ENCODE peak calls at places on chromosome 19, in seven cellular contexts. O, X, H, N, Y, U and E are unnamed samples.

GRCh38 chr19:36081894-36082293 is 27.2 kb downstream of the WDR62 start:
- DNase-seq in N (no peak), O (no peak), Y (no peak), X (no peak), U (no peak), H (no peak), E (no peak)

GRCh38 chr19:18287836-18288772 is 6.7 kb upstream of the JUND start:
- DNase-seq in X (no peak), H (no peak), O (no peak), U (no peak), N (no peak), Y (no peak), E (no peak)

GRCh38 chr19:48689438-48689837 is 6.3 kb upstream of the FUT2 start:
- DNase-seq in O (no peak), N (no peak), H (no peak), U (no peak), Y (no peak), X (no peak), E (no peak)

GRCh38 chr19:15454371-15454800 is 4.6 kb upstream of the WIZ start:
- DNase-seq in H (no peak), N (no peak), Y (no peak), U (no peak), O (no peak), X (no peak), E (no peak)

GRCh38 chr19:14167594-14168138 is 31.3 kb upstream of the ASF1B start:
- DNase-seq in H (peak; percentile 74), X (no peak), U (no peak), N (no peak), O (no peak), Y (no peak), E (no peak)

GRCh38 chr19:46579286-46579944 is 21.7 kb upstream of the CALM3 start:
- DNase-seq in O (no peak), N (no peak), X (peak; percentile 48), Y (no peak), H (peak; percentile 75), U (no peak), E (peak; percentile 25)

GRCh38 chr19:17758528-17758927 is 7.3 kb downstream of the FCHO1 start:
- DNase-seq in U (no peak), X (no peak), N (no peak), O (no peak), H (no peak), Y (no peak), E (no peak)

GRCh38 chr19:27776020-27776419 is 1436.9 kb downstream of the UQCRFS1 start:
- DNase-seq in Y (no peak), O (no peak), U (no peak), N (no peak), H (no peak), X (no peak), E (no peak)

GRCh38 chr19:14418743-14419037 is 451 bp downstream of the DDX39A start:
- DNase-seq in X (no peak), O (no peak), H (no peak), Y (no peak), U (no peak), N (no peak), E (no peak)

GRCh38 chr19:4662812-4663211 is 7.3 kb downstream of the MYDGF start:
- DNase-seq in X (no peak), U (no peak), O (no peak), H (no peak), Y (no peak), N (no peak), E (no peak)

GRCh38 chr19:13128583-13128982 is 10.5 kb downstream of the NACC1 start:
- DNase-seq in N (no peak), H (no peak), U (no peak), O (no peak), X (no peak), Y (no peak), E (no peak)

GRCh38 chr19:58581227-58582141 is 8.3 kb upstream of the MZF1 start:
- DNase-seq in Y (peak; percentile 63), U (peak; percentile 83), H (peak; percentile 95), X (peak; percentile 89), N (peak; percentile 74), O (peak; percentile 89), E (no peak)

GRCh38 chr19:54517483-54517882 is 14.9 kb downstream of the LAIR2 start:
- DNase-seq in U (no peak), Y (no peak), X (peak; percentile 61), O (peak; percentile 40), H (peak; percentile 77), N (no peak), E (no peak)

GRCh38 chr19:37975071-37975470 is 68.1 kb downstream of the SIPA1L3 start:
- DNase-seq in H (peak; percentile 41), N (no peak), U (no peak), O (no peak), Y (no peak), X (no peak), E (no peak)

GRCh38 chr19:50654882-50655281 is 5.6 kb downstream of the C19orf81 start:
- DNase-seq in U (no peak), H (no peak), Y (no peak), O (no peak), X (no peak), N (no peak), E (no peak)

GRCh38 chr19:48415395-48415794 is 21.9 kb downstream of the GRIN2D start:
- DNase-seq in X (peak; percentile 62), Y (no peak), O (no peak), H (peak; percentile 83), U (peak; percentile 50), N (peak; percentile 34), E (no peak)

GRCh38 chr19:38713227-38713649 is 31.0 kb downstream of the CAPN12 start:
- DNase-seq in N (no peak), U (no peak), X (no peak), O (no peak), Y (no peak), H (no peak), E (peak; percentile 25)

GRCh38 chr19:54229146-54229545 is 6.3 kb upstream of the LILRB3 start:
- DNase-seq in N (no peak), O (no peak), X (no peak), U (no peak), Y (no peak), H (no peak), E (no peak)

GRCh38 chr19:55069137-55069858 is 6.3 kb upstream of the RDH13 start:
- DNase-seq in X (no peak), Y (no peak), U (no peak), N (no peak), O (no peak), H (no peak), E (no peak)

GRCh38 chr19:11130824-11131455 is 24.6 kb downstream of the SPC24 start:
- DNase-seq in O (peak; percentile 71), X (peak; percentile 66), U (peak; percentile 27), H (peak; percentile 89), Y (no peak), N (peak; percentile 46), E (peak; percentile 69)

GRCh38 chr19:4516939-4517300 is 1.4 kb downstream of the PLIN4 start:
- DNase-seq in N (no peak), X (no peak), Y (no peak), O (no peak), U (no peak), H (no peak), E (no peak)

GRCh38 chr19:49997709-49998108 is 27.5 kb downstream of the VRK3 start:
- DNase-seq in U (no peak), N (no peak), X (no peak), Y (no peak), O (no peak), H (no peak), E (no peak)

GRCh38 chr19:48274173-48274572 is 4.3 kb downstream of the ZNF114 start:
- DNase-seq in U (no peak), O (no peak), N (no peak), Y (no peak), H (no peak), X (no peak), E (no peak)

GRCh38 chr19:12202250-12202649 is 39.4 kb downstream of the ZNF136 start:
- DNase-seq in H (peak; percentile 83), U (peak; percentile 20), X (peak; percentile 48), Y (no peak), O (no peak), N (peak; percentile 34), E (no peak)

GRCh38 chr19:39372941-39373340 is 18.0 kb downstream of the PAF1 start:
- DNase-seq in Y (no peak), U (no peak), N (no peak), H (no peak), X (no peak), O (no peak), E (no peak)

GRCh38 chr19:16041571-16042386 is 34.5 kb upstream of the TPM4 start:
- DNase-seq in O (peak; percentile 76), U (peak; percentile 38), H (peak; percentile 91), Y (peak; percentile 15), X (peak; percentile 72), N (peak; percentile 49), E (peak; percentile 30)

GRCh38 chr19:55146078-55146647 is 2.8 kb downstream of the TNNT1 start:
- DNase-seq in H (no peak), Y (no peak), N (no peak), O (no peak), X (peak; percentile 30), U (no peak), E (no peak)

GRCh38 chr19:38667552-38668205 is 20.2 kb downstream of the ACTN4 start:
- DNase-seq in X (no peak), Y (peak; percentile 69), U (no peak), H (no peak), O (no peak), N (no peak), E (no peak)

GRCh38 chr19:35438527-35438926 is 9.5 kb upstream of the FFAR2 start:
- DNase-seq in Y (no peak), O (no peak), U (no peak), N (no peak), H (no peak), X (no peak), E (no peak)

GRCh38 chr19:39352549-39353285 is 10.5 kb downstream of the SAMD4B start:
- DNase-seq in N (no peak), H (no peak), Y (no peak), U (no peak), X (no peak), O (no peak), E (no peak)

GRCh38 chr19:20664917-20665781 is 3.8 kb upstream of the ZNF626 start:
- DNase-seq in O (no peak), X (no peak), Y (no peak), H (no peak), N (no peak), U (no peak), E (no peak)